ENCODE peak calls at places on chromosomes 6 and 20, in seven cellular contexts. X is WERI-Rb-1; V is SW480; W is mesothelial cell of epicardium; L is activated T-cell treated with anti-CD3 and anti-CD28 coated beads for 1 hour; S is skeletal muscle cell; N is stimulated activated naive CD8-positive, alpha-beta T cell treated with anti-CD3 and anti-CD28 coated beads, Interleukin-15, Interleukin-2, amounts not matched to agents 100 U/mL and 50 U/mL, for 24 hours. Z is an unnamed sample.

GRCh38 chr20:19341348-19342053 is 129.1 kb downstream of the SLC24A3 start:
- DNase-seq in X (no peak), V (no peak), W (no peak), L (no peak), S (no peak), N (no peak), Z (no peak)

GRCh38 chr6:13953061-13953705 is 28.4 kb downstream of the RNF182 start:
- DNase-seq in X (no peak), V (no peak), W (no peak), L (no peak), S (no peak), N (no peak), Z (no peak)

GRCh38 chr20:47221036-47221625 is 135.4 kb downstream of the ZMYND8 start:
- DNase-seq in X (no peak), V (no peak), W (no peak), L (no peak), S (no peak), N (no peak), Z (no peak)

GRCh38 chr6:33076406-33076934 is 680 bp downstream of the HLA-DPB1 start:
- DNase-seq in X (no peak), V (no peak), W (no peak), L (no peak), S (no peak), N (no peak), Z (no peak)

GRCh38 chr6:15023448-15023847 is 222.4 kb upstream of the JARID2 start:
- DNase-seq in X (no peak), V (no peak), W (no peak), L (no peak), S (no peak), N (peak; percentile 68), Z (no peak)

GRCh38 chr20:62907377-62908317 is 18.7 kb downstream of the DIDO1 start:
- DNase-seq in X (peak; percentile 50), V (no peak), W (no peak), L (no peak), S (no peak), N (peak; percentile 53), Z (peak; percentile 58)

GRCh38 chr6:57190140-57190539 is 18.0 kb downstream of the BAG2 start:
- DNase-seq in X (no peak), V (peak; percentile 26), W (no peak), L (no peak), S (no peak), N (no peak), Z (peak; percentile 55)

GRCh38 chr6:105985816-105986632 is 100.1 kb upstream of the PRDM1 start:
- DNase-seq in X (no peak), V (no peak), W (no peak), L (no peak), S (no peak), N (peak; percentile 10), Z (no peak)

GRCh38 chr20:34626978-34627377 is 49.9 kb downstream of the PIGU start:
- DNase-seq in X (no peak), V (no peak), W (no peak), L (no peak), S (no peak), N (no peak), Z (no peak)

GRCh38 chr20:52081791-52082190 is 109.8 kb downstream of the ZFP64 start:
- DNase-seq in X (no peak), V (no peak), W (no peak), L (no peak), S (no peak), N (no peak), Z (no peak)

GRCh38 chr6:135439549-135439948 is 58.0 kb downstream of the AHI1 start:
- DNase-seq in X (no peak), V (no peak), W (no peak), L (no peak), S (no peak), N (no peak), Z (no peak)

GRCh38 chr6:33036512-33036911 is 27.1 kb upstream of the HLA-DOA start:
- DNase-seq in X (no peak), V (no peak), W (no peak), L (no peak), S (no peak), N (no peak), Z (no peak)

GRCh38 chr6:136103763-136104311 is 146.3 kb downstream of the MTFR2 start:
- DNase-seq in X (no peak), V (no peak), W (no peak), L (no peak), S (no peak), N (no peak), Z (peak; percentile 38)

GRCh38 chr6:47655719-47656595 is 42.4 kb upstream of the ADGRF4 start:
- DNase-seq in X (peak; percentile 43), V (peak; percentile 64), W (no peak), L (no peak), S (no peak), N (peak; percentile 16), Z (no peak)

GRCh38 chr6:134602123-134602522 is 284.2 kb upstream of the SGK1 start:
- DNase-seq in X (no peak), V (no peak), W (no peak), L (no peak), S (no peak), N (no peak), Z (no peak)

GRCh38 chr6:84447651-84448050 is 220.2 kb upstream of the CEP162 start:
- DNase-seq in X (no peak), V (no peak), W (no peak), L (no peak), S (no peak), N (no peak), Z (no peak)

GRCh38 chr20:10636326-10636818 is 37.4 kb downstream of the JAG1 start:
- DNase-seq in X (no peak), V (no peak), W (no peak), L (no peak), S (no peak), N (no peak), Z (peak; percentile 35)

GRCh38 chr20:25247100-25247665 is 702 bp upstream of the PYGB start:
- DNase-seq in X (peak; percentile 88), V (peak; percentile 89), W (no peak), L (no peak), S (no peak), N (peak; percentile 39), Z (peak; percentile 82)

GRCh38 chr20:47276856-47277541 is 79.5 kb downstream of the ZMYND8 start:
- DNase-seq in X (no peak), V (no peak), W (no peak), L (no peak), S (peak; percentile 62), N (no peak), Z (no peak)

GRCh38 chr6:34132082-34132357 is 13.9 kb downstream of the GRM4 start:
- DNase-seq in X (no peak), V (no peak), W (no peak), L (no peak), S (no peak), N (no peak), Z (no peak)

GRCh38 chr20:38147751-38148150 is 17.3 kb downstream of the TGM2 start:
- DNase-seq in X (no peak), V (no peak), W (no peak), L (no peak), S (no peak), N (no peak), Z (no peak)

GRCh38 chr6:91088976-91089375 is 502.1 kb upstream of the MAP3K7 start:
- DNase-seq in X (no peak), V (no peak), W (no peak), L (no peak), S (no peak), N (no peak), Z (no peak)